ENCODE peak calls at places on chromosome 13, in six cellular contexts. W is A549, S is breast epithelium, R is ovary, B is heart left ventricle, N is thyroid gland. H is an unnamed sample. For H3K4me1, the result is how much of the 10 kb centered on the place peaks cover.

GRCh38 chr13:93535256-93535655 is 308.6 kb downstream of the GPC6 start:
- DNase-seq in W (no peak), S (no peak), R (no peak), B (no peak), N (no peak), H (no peak)

GRCh38 chr13:32790731-32791130 is 204.5 kb downstream of the PDS5B start:
- DNase-seq in W (no peak), S (no peak), R (no peak), B (no peak), N (no peak), H (no peak)

GRCh38 chr13:33274264-33274663 is 11.3 kb downstream of the STARD13 start:
- DNase-seq in W (no peak), S (no peak), R (no peak), B (no peak), N (no peak), H (no peak)

GRCh38 chr13:49218493-49219051 is 1.6 kb upstream of the MLNR start:
- DNase-seq in W (no peak), S (no peak), R (no peak), B (no peak), N (no peak), H (no peak)

GRCh38 chr13:110944121-110944967 is 29.5 kb upstream of the ANKRD10 start:
- DNase-seq in W (peak), S (no peak), R (peak), B (peak), N (no peak), H (no peak)

GRCh38 chr13:36531746-36532486 is 99.6 kb downstream of the CCNA1 start:
- DNase-seq in W (no peak), S (no peak), R (no peak), B (no peak), N (peak), H (no peak)

GRCh38 chr13:76812971-76813691 is 73.1 kb downstream of the KCTD12 start:
- DNase-seq in W (no peak), S (peak), R (peak), B (peak), N (peak), H (no peak)

GRCh38 chr13:41352935-41353801 is 42.1 kb downstream of the NAA16 start:
- DNase-seq in W (peak), S (no peak), R (peak), B (no peak), N (peak), H (no peak)

GRCh38 chr13:99968521-99969367 is 2.8 kb downstream of the ZIC5 start:
- DNase-seq in W (no peak), S (no peak), R (no peak), B (no peak), N (no peak), H (no peak)

DNA sequence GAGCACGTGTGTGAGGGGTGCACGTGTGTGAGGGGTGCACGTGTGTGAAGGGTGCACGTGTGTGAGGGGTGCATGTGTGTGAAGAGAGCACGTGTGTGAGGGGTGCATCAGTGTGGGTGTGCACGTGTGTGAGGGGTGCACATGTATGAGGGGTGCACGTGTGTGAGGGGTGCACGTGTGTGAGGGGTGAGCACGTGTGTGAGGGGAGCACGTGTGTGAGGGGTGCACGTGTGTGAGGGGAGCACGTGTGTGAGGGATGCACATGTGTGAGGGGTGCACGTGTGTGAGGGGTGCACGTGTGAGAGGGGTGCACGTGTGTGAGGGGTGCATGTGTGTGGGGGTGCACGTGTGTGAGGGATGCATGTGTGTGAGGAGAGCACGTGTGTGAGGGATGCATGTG is 15.7 kb downstream of the RASA3 start:
- DNase-seq in W (no peak), S (no peak), R (peak), B (no peak), N (peak), H (no peak)
- TF ChIP-seq POLR2A in W (no peak), S (no peak), R (no peak), B (no peak), N (no peak), H (no peak)

DNA sequence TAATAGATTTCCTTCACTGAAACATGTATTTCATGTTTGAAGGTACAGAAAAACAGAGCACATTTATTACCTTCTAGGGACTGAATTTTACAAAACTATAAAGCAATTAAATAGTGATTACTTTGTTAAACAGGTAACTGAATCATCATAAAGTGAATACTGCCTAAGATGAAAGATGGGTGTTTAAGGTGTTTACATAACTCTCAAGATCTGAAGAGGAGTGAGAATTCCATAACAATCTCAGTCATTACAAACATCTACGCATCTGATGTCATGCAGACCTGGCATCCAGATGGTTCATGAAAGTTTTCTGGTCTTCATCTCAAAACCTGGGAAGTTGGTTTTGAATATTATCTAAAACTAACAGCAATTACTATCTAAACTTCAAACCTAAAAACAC is 80.4 kb downstream of the MIPEP start:
- DNase-seq in W (no peak), S (no peak), R (no peak), B (no peak), N (no peak), H (no peak)
- H3K4me1 ChIP-seq in W (under half), S (under half), R (under half), B (under half), N (under half), H (under half)

GRCh38 chr13:46796515-46797467 is at the start of gene ESD:
- DNase-seq in W (peak), S (peak), R (peak), B (peak), N (peak), H (peak)
- TF ChIP-seq POLR2A in W (peak), S (no peak), R (peak), B (no peak), N (peak), H (peak)

GRCh38 chr13:73941752-73942151 is 192.5 kb downstream of the KLF12 start:
- DNase-seq in W (no peak), S (no peak), R (no peak), B (no peak), N (no peak), H (no peak)
- H3K4me1 ChIP-seq in W (under half), S (under half), R (under half), B (under half), N (under half), H (under half)